ENCODE peak calls at places on chromosomes 1 and 21, in nine cellular contexts. H is mammary epithelial cell, F is pancreas, O is sigmoid colon, S is upper lobe of right lung, C is GM23248, V is neural progenitor cell, D is A549, Q is endothelial cell of umbilical vein. Z is an unnamed sample.

GRCh38 chr1:200037904-200038644 is 10.6 kb downstream of the NR5A2 start:
- DNase-seq in H (no peak), F (no peak), O (no peak), S (no peak), C (no peak), V (no peak), D (no peak), Q (no peak), Z (no peak)

GRCh38 chr21:43318841-43319781 is 107.8 kb downstream of the SIK1 start:
- DNase-seq in H (peak; percentile 80), F (no peak), O (no peak), S (no peak), C (peak; percentile 88), V (no peak), D (no peak), Q (no peak), Z (no peak)

GRCh38 chr1:191608367-191608766 is 549.9 kb upstream of the RGS18 start:
- DNase-seq in H (peak; percentile 71), F (no peak), O (no peak), S (no peak), C (no peak), V (no peak), D (no peak), Q (no peak), Z (no peak)

GRCh38 chr1:228691926-228692325 is 43.4 kb upstream of the RHOU start:
- DNase-seq in H (peak; percentile 43), F (peak; percentile 47), O (no peak), S (no peak), C (peak; percentile 50), V (peak; percentile 48), D (peak; percentile 72), Q (peak; percentile 44), Z (no peak)

GRCh38 chr1:89598450-89599331 is 34.2 kb upstream of the LRRC8C start:
- DNase-seq in H (peak; percentile 29), F (no peak), O (no peak), S (no peak), C (peak; percentile 59), V (peak; percentile 18), D (peak; percentile 31), Q (peak; percentile 68), Z (no peak)

GRCh38 chr1:6450943-6451373 is 15.0 kb downstream of the TNFRSF25 start:
- DNase-seq in H (no peak), F (no peak), O (no peak), S (no peak), C (no peak), V (no peak), D (no peak), Q (no peak), Z (no peak)

GRCh38 chr1:178961868-178962267 is 63.8 kb upstream of the FAM20B start:
- DNase-seq in H (no peak), F (no peak), O (no peak), S (no peak), C (no peak), V (no peak), D (no peak), Q (no peak), Z (no peak)

GRCh38 chr1:214574598-214575411 is 23.4 kb upstream of the PTPN14 start:
- DNase-seq in H (peak; percentile 93), F (no peak), O (no peak), S (no peak), C (peak; percentile 44), V (no peak), D (no peak), Q (no peak), Z (no peak)

GRCh38 chr1:231973840-231974239 is 347.2 kb downstream of the DISC1 start:
- DNase-seq in H (peak; percentile 24), F (no peak), O (no peak), S (no peak), C (no peak), V (no peak), D (no peak), Q (no peak), Z (no peak)

GRCh38 chr1:97806336-97806735 is 114.5 kb downstream of the DPYD start:
- DNase-seq in H (no peak), F (no peak), O (no peak), S (no peak), C (peak; percentile 15), V (no peak), D (no peak), Q (no peak), Z (no peak)

GRCh38 chr1:228087771-228088251 is 5.3 kb downstream of the ARF1 start:
- DNase-seq in H (peak; percentile 68), F (no peak), O (peak; percentile 58), S (peak; percentile 74), C (peak; percentile 92), V (no peak), D (no peak), Q (peak; percentile 94), Z (no peak)

GRCh38 chr1:8314346-8315280 is 3.3 kb upstream of the SLC45A1 start:
- DNase-seq in H (peak; percentile 62), F (peak; percentile 89), O (peak; percentile 92), S (peak; percentile 84), C (peak; percentile 87), V (peak; percentile 90), D (peak; percentile 80), Q (peak; percentile 76), Z (no peak)

GRCh38 chr1:234090212-234091064 is 186.0 kb downstream of the SLC35F3 start:
- DNase-seq in H (no peak), F (no peak), O (no peak), S (no peak), C (no peak), V (no peak), D (no peak), Q (no peak), Z (no peak)

GRCh38 chr1:3033795-3034100 is 12.5 kb downstream of the ACTRT2 start:
- DNase-seq in H (no peak), F (no peak), O (no peak), S (no peak), C (no peak), V (no peak), D (no peak), Q (no peak), Z (no peak)

GRCh38 chr1:3035871-3036645 is 14.8 kb downstream of the ACTRT2 start:
- DNase-seq in H (no peak), F (no peak), O (peak; percentile 54), S (peak; percentile 45), C (no peak), V (no peak), D (no peak), Q (no peak), Z (no peak)

GRCh38 chr1:3032970-3033794 is 11.9 kb downstream of the ACTRT2 start:
- DNase-seq in H (no peak), F (no peak), O (peak; percentile 39), S (peak; percentile 21), C (no peak), V (no peak), D (no peak), Q (no peak), Z (no peak)

GRCh38 chr1:3034162-3034561 is 12.9 kb downstream of the ACTRT2 start:
- DNase-seq in H (no peak), F (no peak), O (peak; percentile 40), S (no peak), C (no peak), V (no peak), D (no peak), Q (no peak), Z (no peak)

GRCh38 chr1:3034728-3035610 is 13.7 kb downstream of the ACTRT2 start:
- DNase-seq in H (no peak), F (no peak), O (peak; percentile 64), S (peak; percentile 57), C (no peak), V (no peak), D (no peak), Q (no peak), Z (no peak)
- H3K9me3 ChIP-seq in H (peaks cover 21% of the 10 kb centered on the region), F (no peaks in the 10 kb centered on the region), O (no peaks in the 10 kb centered on the region), S (no peaks in the 10 kb centered on the region), C (no peaks in the 10 kb centered on the region), V (no peaks in the 10 kb centered on the region), D (no peaks in the 10 kb centered on the region), Q (no peaks in the 10 kb centered on the region), Z (no peaks in the 10 kb centered on the region)

DNA sequence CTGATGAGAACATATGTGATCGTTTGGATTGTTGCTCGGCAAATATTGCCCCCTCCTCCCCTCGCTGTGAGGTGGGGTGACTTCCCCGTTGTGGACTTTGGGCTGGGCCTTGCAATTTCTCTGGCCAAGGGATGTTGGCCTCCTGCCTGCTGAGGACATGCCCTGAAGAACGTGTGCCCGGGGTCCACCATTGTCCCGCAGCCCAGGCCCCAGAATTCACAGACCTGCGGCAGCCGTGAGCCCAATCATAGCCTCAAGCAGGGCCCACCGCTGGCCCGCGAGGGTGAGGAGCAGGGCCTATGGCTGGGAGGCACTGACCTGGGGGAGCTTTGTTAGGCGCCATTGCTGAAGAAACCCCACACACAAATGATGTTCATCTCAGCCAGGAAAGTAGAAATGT is 58.3 kb upstream of the ACTRT2 start:
- DNase-seq in H (no peak), F (no peak), O (peak; percentile 34), S (peak; percentile 49), C (no peak), V (no peak), D (no peak), Q (no peak), Z (no peak)
- H3K9me3 ChIP-seq in H (peaks cover 58% of the 10 kb centered on the region), F (no peaks in the 10 kb centered on the region), O (no peaks in the 10 kb centered on the region), S (no peaks in the 10 kb centered on the region), C (no peaks in the 10 kb centered on the region), V (peaks cover 5% of the 10 kb centered on the region), D (peaks cover 5% of the 10 kb centered on the region), Q (peaks cover 6% of the 10 kb centered on the region), Z (no peaks in the 10 kb centered on the region)

DNA sequence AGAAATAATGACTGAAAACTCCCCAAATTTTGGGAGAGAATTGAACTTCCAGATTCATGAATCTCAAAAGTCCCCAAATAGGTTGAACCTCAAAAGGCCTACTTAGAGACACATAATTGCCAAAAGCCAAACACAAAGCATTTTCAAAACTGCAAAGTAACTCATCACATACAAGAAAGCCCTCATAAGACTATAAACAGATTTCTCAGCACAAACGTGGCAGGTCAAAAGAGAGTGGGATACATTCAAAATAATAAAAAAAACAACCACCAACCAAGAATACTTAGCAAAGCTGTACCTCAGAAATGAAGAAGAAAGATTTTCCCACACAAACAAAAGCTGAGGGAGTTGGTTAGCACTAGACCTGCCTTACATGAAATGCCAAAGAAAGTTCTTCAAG is 57.9 kb downstream of the CCN1 start:
- DNase-seq in H (no peak), F (no peak), O (no peak), S (no peak), C (no peak), V (no peak), D (no peak), Q (no peak), Z (no peak)
- H3K9me3 ChIP-seq in H (no peaks in the 10 kb centered on the region), F (no peaks in the 10 kb centered on the region), O (peaks cover 5% of the 10 kb centered on the region), S (peaks cover 13% of the 10 kb centered on the region), C (no peaks in the 10 kb centered on the region), V (peaks cover 12% of the 10 kb centered on the region), D (peaks cover 21% of the 10 kb centered on the region), Q (peaks cover 2% of the 10 kb centered on the region), Z (no peaks in the 10 kb centered on the region)

DNA sequence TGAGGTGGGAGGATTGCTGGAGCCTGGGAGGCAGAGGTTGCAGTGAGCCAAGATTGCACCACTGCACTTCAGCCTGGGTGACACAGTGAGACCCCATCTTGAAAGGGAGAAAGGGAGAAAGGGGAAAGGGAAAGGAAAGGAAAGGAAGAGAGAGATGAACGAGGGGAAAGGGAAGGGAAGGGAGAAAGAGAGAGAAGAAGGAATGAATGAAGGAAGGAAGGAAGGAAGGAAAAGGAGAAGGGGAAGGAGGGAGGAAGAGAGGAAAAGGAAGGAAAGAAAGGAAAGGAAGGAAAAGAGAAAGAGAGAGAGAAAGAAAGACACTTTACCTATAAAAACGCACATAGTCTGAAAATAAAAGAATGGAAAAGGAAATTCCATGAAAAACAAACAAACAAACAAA is 18.0 kb downstream of the ZNF695 start:
- DNase-seq in H (no peak), F (no peak), O (no peak), S (no peak), C (no peak), V (no peak), D (no peak), Q (no peak), Z (no peak)
- H3K9me3 ChIP-seq in H (peaks cover 42% of the 10 kb centered on the region), F (no peaks in the 10 kb centered on the region), O (peaks cover 39% of the 10 kb centered on the region), S (peaks cover 59% of the 10 kb centered on the region), C (peaks cover 10% of the 10 kb centered on the region), V (peaks cover 85% of the 10 kb centered on the region), D (peaks cover 66% of the 10 kb centered on the region), Q (peaks cover 12% of the 10 kb centered on the region), Z (peaks cover 8% of the 10 kb centered on the region)